ENCODE peak calls at places on chromosomes 16 and 17, in seven cellular contexts. One of them, this sample, is unnamed.

GRCh38 chr17:21058098-21058893 is 15.5 kb upstream of the USP22 start:
- DNase-seq in effector memory CD4-positive, alpha-beta T cell: no peak
- DNase-seq in EL: peak
- DNase-seq in CD4-positive, alpha-beta T cell: no peak
- DNase-seq in T-cell: no peak
- DNase-seq in fibroblast of the aortic adventitia: peak
- DNase-seq in naive thymus-derived CD8-positive, alpha-beta T cell: no peak
- DNase-seq in this sample: no peak

GRCh38 chr16:750454-750853 is 9.7 kb upstream of the CIAO3 start:
- DNase-seq in naive thymus-derived CD8-positive, alpha-beta T cell: no peak
- DNase-seq in CD4-positive, alpha-beta T cell: no peak
- DNase-seq in effector memory CD4-positive, alpha-beta T cell: no peak
- DNase-seq in T-cell: no peak
- DNase-seq in EL: no peak
- DNase-seq in fibroblast of the aortic adventitia: no peak
- DNase-seq in this sample: no peak

GRCh38 chr16:86101135-86101911 is 202.4 kb downstream of the IRF8 start:
- DNase-seq in effector memory CD4-positive, alpha-beta T cell: no peak
- DNase-seq in fibroblast of the aortic adventitia: no peak
- DNase-seq in CD4-positive, alpha-beta T cell: no peak
- DNase-seq in naive thymus-derived CD8-positive, alpha-beta T cell: no peak
- DNase-seq in T-cell: no peak
- DNase-seq in EL: no peak
- DNase-seq in this sample: no peak

GRCh38 chr17:80948091-80948960 is 43.3 kb upstream of the CHMP6 start:
- DNase-seq in fibroblast of the aortic adventitia: no peak
- DNase-seq in effector memory CD4-positive, alpha-beta T cell: no peak
- DNase-seq in EL: no peak
- DNase-seq in CD4-positive, alpha-beta T cell: no peak
- DNase-seq in T-cell: no peak
- DNase-seq in naive thymus-derived CD8-positive, alpha-beta T cell: no peak
- DNase-seq in this sample: no peak

GRCh38 chr17:8946476-8946875 is 19.0 kb downstream of the PIK3R5 start:
- DNase-seq in fibroblast of the aortic adventitia: no peak
- DNase-seq in effector memory CD4-positive, alpha-beta T cell: no peak
- DNase-seq in naive thymus-derived CD8-positive, alpha-beta T cell: no peak
- DNase-seq in T-cell: no peak
- DNase-seq in CD4-positive, alpha-beta T cell: no peak
- DNase-seq in EL: peak
- DNase-seq in this sample: no peak

GRCh38 chr16:49587051-49587450 is 213.4 kb downstream of the C16orf78 start:
- DNase-seq in CD4-positive, alpha-beta T cell: no peak
- DNase-seq in EL: no peak
- DNase-seq in naive thymus-derived CD8-positive, alpha-beta T cell: no peak
- DNase-seq in effector memory CD4-positive, alpha-beta T cell: no peak
- DNase-seq in fibroblast of the aortic adventitia: no peak
- DNase-seq in T-cell: no peak
- DNase-seq in this sample: no peak

GRCh38 chr16:85605051-85605911 is 7.8 kb upstream of the GSE1 start:
- DNase-seq in effector memory CD4-positive, alpha-beta T cell: no peak
- DNase-seq in naive thymus-derived CD8-positive, alpha-beta T cell: no peak
- DNase-seq in fibroblast of the aortic adventitia: no peak
- DNase-seq in CD4-positive, alpha-beta T cell: no peak
- DNase-seq in EL: no peak
- DNase-seq in T-cell: no peak
- DNase-seq in this sample: no peak

GRCh38 chr16:399278-400019 is 2.2 kb upstream of the DECR2 start:
- DNase-seq in fibroblast of the aortic adventitia: no peak
- DNase-seq in effector memory CD4-positive, alpha-beta T cell: no peak
- DNase-seq in naive thymus-derived CD8-positive, alpha-beta T cell: no peak
- DNase-seq in EL: no peak
- DNase-seq in CD4-positive, alpha-beta T cell: no peak
- DNase-seq in T-cell: no peak
- DNase-seq in this sample: no peak

GRCh38 chr17:34504814-34505484 is 74.4 kb upstream of the TMEM132E start:
- DNase-seq in fibroblast of the aortic adventitia: no peak
- DNase-seq in effector memory CD4-positive, alpha-beta T cell: no peak
- DNase-seq in CD4-positive, alpha-beta T cell: no peak
- DNase-seq in naive thymus-derived CD8-positive, alpha-beta T cell: no peak
- DNase-seq in T-cell: no peak
- DNase-seq in EL: no peak
- DNase-seq in this sample: no peak

GRCh38 chr17:47757416-47757815 is 24.4 kb downstream of the TBX21 start:
- DNase-seq in effector memory CD4-positive, alpha-beta T cell: no peak
- DNase-seq in EL: no peak
- DNase-seq in naive thymus-derived CD8-positive, alpha-beta T cell: no peak
- DNase-seq in fibroblast of the aortic adventitia: no peak
- DNase-seq in T-cell: no peak
- DNase-seq in CD4-positive, alpha-beta T cell: no peak
- DNase-seq in this sample: no peak

GRCh38 chr16:68083861-68084503 is 1.2 kb upstream of the NFATC3 start:
- DNase-seq in effector memory CD4-positive, alpha-beta T cell: no peak
- DNase-seq in naive thymus-derived CD8-positive, alpha-beta T cell: peak
- DNase-seq in fibroblast of the aortic adventitia: no peak
- DNase-seq in T-cell: no peak
- DNase-seq in CD4-positive, alpha-beta T cell: no peak
- DNase-seq in EL: peak
- DNase-seq in this sample: no peak

GRCh38 chr17:43389022-43389947 is 9.5 kb upstream of the ARL4D start:
- DNase-seq in EL: peak
- DNase-seq in effector memory CD4-positive, alpha-beta T cell: peak
- DNase-seq in naive thymus-derived CD8-positive, alpha-beta T cell: peak
- DNase-seq in T-cell: peak
- DNase-seq in fibroblast of the aortic adventitia: peak
- DNase-seq in CD4-positive, alpha-beta T cell: peak
- DNase-seq in this sample: peak

GRCh38 chr16:55257971-55258613 is 65.9 kb upstream of the IRX6 start:
- DNase-seq in CD4-positive, alpha-beta T cell: peak
- DNase-seq in EL: peak
- DNase-seq in fibroblast of the aortic adventitia: peak
- DNase-seq in effector memory CD4-positive, alpha-beta T cell: no peak
- DNase-seq in naive thymus-derived CD8-positive, alpha-beta T cell: no peak
- DNase-seq in T-cell: peak
- DNase-seq in this sample: no peak

GRCh38 chr17:37458805-37459204 is 30.9 kb upstream of the DUSP14 start:
- DNase-seq in T-cell: no peak
- DNase-seq in naive thymus-derived CD8-positive, alpha-beta T cell: no peak
- DNase-seq in fibroblast of the aortic adventitia: peak
- DNase-seq in effector memory CD4-positive, alpha-beta T cell: no peak
- DNase-seq in EL: peak
- DNase-seq in CD4-positive, alpha-beta T cell: no peak
- DNase-seq in this sample: no peak

GRCh38 chr16:28596115-28596630 is 677 bp downstream of the SULT1A2 start:
- DNase-seq in EL: no peak
- DNase-seq in fibroblast of the aortic adventitia: peak
- DNase-seq in CD4-positive, alpha-beta T cell: no peak
- DNase-seq in T-cell: no peak
- DNase-seq in effector memory CD4-positive, alpha-beta T cell: no peak
- DNase-seq in naive thymus-derived CD8-positive, alpha-beta T cell: no peak
- DNase-seq in this sample: no peak

GRCh38 chr16:70396209-70396904 is 42.5 kb downstream of the ST3GAL2 start:
- DNase-seq in T-cell: no peak
- DNase-seq in naive thymus-derived CD8-positive, alpha-beta T cell: no peak
- DNase-seq in fibroblast of the aortic adventitia: peak
- DNase-seq in effector memory CD4-positive, alpha-beta T cell: no peak
- DNase-seq in CD4-positive, alpha-beta T cell: no peak
- DNase-seq in EL: peak
- DNase-seq in this sample: no peak

GRCh38 chr17:63698381-63698885 is 1.5 kb downstream of the LIMD2 start:
- DNase-seq in naive thymus-derived CD8-positive, alpha-beta T cell: no peak
- DNase-seq in EL: no peak
- DNase-seq in effector memory CD4-positive, alpha-beta T cell: no peak
- DNase-seq in fibroblast of the aortic adventitia: no peak
- DNase-seq in CD4-positive, alpha-beta T cell: peak
- DNase-seq in T-cell: peak
- DNase-seq in this sample: no peak

GRCh38 chr16:81483970-81484595 is 39.5 kb downstream of the CMIP start:
- DNase-seq in naive thymus-derived CD8-positive, alpha-beta T cell: no peak
- DNase-seq in EL: no peak
- DNase-seq in fibroblast of the aortic adventitia: no peak
- DNase-seq in T-cell: no peak
- DNase-seq in CD4-positive, alpha-beta T cell: no peak
- DNase-seq in effector memory CD4-positive, alpha-beta T cell: no peak
- DNase-seq in this sample: no peak

GRCh38 chr16:88468289-88469129 is 15.4 kb downstream of the ZFPM1 start:
- DNase-seq in CD4-positive, alpha-beta T cell: no peak
- DNase-seq in T-cell: no peak
- DNase-seq in naive thymus-derived CD8-positive, alpha-beta T cell: no peak
- DNase-seq in EL: peak
- DNase-seq in fibroblast of the aortic adventitia: peak
- DNase-seq in effector memory CD4-positive, alpha-beta T cell: no peak
- DNase-seq in this sample: no peak

GRCh38 chr16:78128920-78129319 is 29.5 kb downstream of the WWOX start:
- DNase-seq in EL: no peak
- DNase-seq in CD4-positive, alpha-beta T cell: no peak
- DNase-seq in effector memory CD4-positive, alpha-beta T cell: no peak
- DNase-seq in naive thymus-derived CD8-positive, alpha-beta T cell: no peak
- DNase-seq in T-cell: no peak
- DNase-seq in fibroblast of the aortic adventitia: peak
- DNase-seq in this sample: no peak

GRCh38 chr17:4600563-4600962 is 16.2 kb downstream of the SMTNL2 start:
- DNase-seq in naive thymus-derived CD8-positive, alpha-beta T cell: no peak
- DNase-seq in effector memory CD4-positive, alpha-beta T cell: no peak
- DNase-seq in T-cell: no peak
- DNase-seq in fibroblast of the aortic adventitia: no peak
- DNase-seq in EL: no peak
- DNase-seq in CD4-positive, alpha-beta T cell: no peak
- DNase-seq in this sample: no peak

GRCh38 chr16:19705843-19706242 is 12.2 kb downstream of the KNOP1 start:
- DNase-seq in effector memory CD4-positive, alpha-beta T cell: no peak
- DNase-seq in naive thymus-derived CD8-positive, alpha-beta T cell: no peak
- DNase-seq in EL: no peak
- DNase-seq in CD4-positive, alpha-beta T cell: no peak
- DNase-seq in fibroblast of the aortic adventitia: no peak
- DNase-seq in T-cell: no peak
- DNase-seq in this sample: no peak

GRCh38 chr17:29495011-29495410 is 71.8 kb downstream of the ABHD15 start:
- DNase-seq in EL: peak
- DNase-seq in CD4-positive, alpha-beta T cell: no peak
- DNase-seq in fibroblast of the aortic adventitia: peak
- DNase-seq in T-cell: no peak
- DNase-seq in naive thymus-derived CD8-positive, alpha-beta T cell: no peak
- DNase-seq in effector memory CD4-positive, alpha-beta T cell: no peak
- DNase-seq in this sample: no peak

GRCh38 chr17:76080934-76081287 is 1.9 kb downstream of the ZACN start:
- DNase-seq in T-cell: no peak
- DNase-seq in effector memory CD4-positive, alpha-beta T cell: no peak
- DNase-seq in CD4-positive, alpha-beta T cell: no peak
- DNase-seq in fibroblast of the aortic adventitia: no peak
- DNase-seq in EL: no peak
- DNase-seq in naive thymus-derived CD8-positive, alpha-beta T cell: no peak
- DNase-seq in this sample: no peak

GRCh38 chr16:55577888-55578287 is 11.4 kb downstream of the CAPNS2 start:
- DNase-seq in naive thymus-derived CD8-positive, alpha-beta T cell: no peak
- DNase-seq in CD4-positive, alpha-beta T cell: no peak
- DNase-seq in EL: no peak
- DNase-seq in fibroblast of the aortic adventitia: no peak
- DNase-seq in effector memory CD4-positive, alpha-beta T cell: no peak
- DNase-seq in T-cell: no peak
- DNase-seq in this sample: no peak

GRCh38 chr16:2030036-2030435 is 3.3 kb downstream of the NHERF2 start:
- DNase-seq in naive thymus-derived CD8-positive, alpha-beta T cell: no peak
- DNase-seq in effector memory CD4-positive, alpha-beta T cell: no peak
- DNase-seq in fibroblast of the aortic adventitia: no peak
- DNase-seq in EL: no peak
- DNase-seq in CD4-positive, alpha-beta T cell: no peak
- DNase-seq in T-cell: no peak
- DNase-seq in this sample: no peak

GRCh38 chr17:31745964-31746650 is 112.9 kb downstream of the COPRS start:
- DNase-seq in naive thymus-derived CD8-positive, alpha-beta T cell: no peak
- DNase-seq in fibroblast of the aortic adventitia: peak
- DNase-seq in effector memory CD4-positive, alpha-beta T cell: no peak
- DNase-seq in CD4-positive, alpha-beta T cell: no peak
- DNase-seq in T-cell: no peak
- DNase-seq in EL: no peak
- DNase-seq in this sample: no peak

GRCh38 chr16:88634994-88635670 is 3.2 kb upstream of the IL17C start:
- DNase-seq in CD4-positive, alpha-beta T cell: no peak
- DNase-seq in effector memory CD4-positive, alpha-beta T cell: no peak
- DNase-seq in EL: peak
- DNase-seq in fibroblast of the aortic adventitia: no peak
- DNase-seq in T-cell: no peak
- DNase-seq in naive thymus-derived CD8-positive, alpha-beta T cell: no peak
- DNase-seq in this sample: no peak

GRCh38 chr16:12695454-12695853 is 108.2 kb downstream of the CPPED1 start:
- DNase-seq in T-cell: no peak
- DNase-seq in naive thymus-derived CD8-positive, alpha-beta T cell: no peak
- DNase-seq in EL: no peak
- DNase-seq in effector memory CD4-positive, alpha-beta T cell: no peak
- DNase-seq in fibroblast of the aortic adventitia: no peak
- DNase-seq in CD4-positive, alpha-beta T cell: no peak
- DNase-seq in this sample: no peak

GRCh38 chr17:78019367-78019975 is 61.0 kb downstream of the TNRC6C start:
- DNase-seq in EL: peak
- DNase-seq in fibroblast of the aortic adventitia: peak
- DNase-seq in naive thymus-derived CD8-positive, alpha-beta T cell: no peak
- DNase-seq in CD4-positive, alpha-beta T cell: no peak
- DNase-seq in T-cell: no peak
- DNase-seq in effector memory CD4-positive, alpha-beta T cell: no peak
- DNase-seq in this sample: peak

GRCh38 chr17:35982409-35983191 is 1.3 kb upstream of the CCL16 start:
- DNase-seq in EL: no peak
- DNase-seq in effector memory CD4-positive, alpha-beta T cell: no peak
- DNase-seq in fibroblast of the aortic adventitia: no peak
- DNase-seq in naive thymus-derived CD8-positive, alpha-beta T cell: no peak
- DNase-seq in CD4-positive, alpha-beta T cell: no peak
- DNase-seq in T-cell: no peak
- DNase-seq in this sample: no peak

GRCh38 chr16:24983521-24983920 is 31.6 kb downstream of the ARHGAP17 start:
- DNase-seq in effector memory CD4-positive, alpha-beta T cell: no peak
- DNase-seq in fibroblast of the aortic adventitia: no peak
- DNase-seq in EL: no peak
- DNase-seq in CD4-positive, alpha-beta T cell: no peak
- DNase-seq in T-cell: no peak
- DNase-seq in naive thymus-derived CD8-positive, alpha-beta T cell: no peak
- DNase-seq in this sample: no peak

GRCh38 chr17:67456889-67457288 is 79.8 kb downstream of the PITPNC1 start:
- DNase-seq in CD4-positive, alpha-beta T cell: no peak
- DNase-seq in naive thymus-derived CD8-positive, alpha-beta T cell: no peak
- DNase-seq in fibroblast of the aortic adventitia: no peak
- DNase-seq in effector memory CD4-positive, alpha-beta T cell: no peak
- DNase-seq in T-cell: no peak
- DNase-seq in EL: no peak
- DNase-seq in this sample: no peak

This sample was measured in T-helper 2 cell.